ENCODE peak calls at places on chromosomes 7 and 10, in six cellular contexts. V is HepG2, W is Panc1, R is upper lobe of left lung, U is K562, P is HCT116. H is an unnamed sample.

GRCh38 chr10:70602665-70603438 is at the start of gene PRF1:
- ATAC-seq in V (peak), W (no peak), R (peak), U (peak), P (peak), H (peak)

GRCh38 chr7:20507157-20507556 is 108.3 kb upstream of the ABCB5 start:
- ATAC-seq in V (no peak), W (no peak), R (no peak), U (no peak), P (no peak), H (no peak)

GRCh38 chr7:17339139-17339538 is 40.7 kb downstream of the AHR start:
- ATAC-seq in V (no peak), W (no peak), R (no peak), U (no peak), P (no peak), H (peak)

GRCh38 chr7:158292948-158293347 is 294.7 kb downstream of the PTPRN2 start:
- ATAC-seq in V (no peak), W (no peak), R (no peak), U (no peak), P (no peak), H (no peak)

GRCh38 chr10:86693721-86694369 is 25.5 kb downstream of the LDB3 start:
- ATAC-seq in V (peak), W (peak), R (no peak), U (peak), P (peak), H (peak)

GRCh38 chr10:6513509-6513908 is 66.6 kb downstream of the PRKCQ start:
- ATAC-seq in V (no peak), W (no peak), R (no peak), U (no peak), P (no peak), H (no peak)

GRCh38 chr10:58712982-58713381 is 200.3 kb downstream of the BICC1 start:
- ATAC-seq in V (no peak), W (no peak), R (no peak), U (no peak), P (no peak), H (no peak)

GRCh38 chr10:122208616-122209430 is 62.3 kb upstream of the BTBD16 start:
- ATAC-seq in V (no peak), W (no peak), R (no peak), U (no peak), P (no peak), H (no peak)

GRCh38 chr10:122561212-122561611 is 658 bp downstream of the DMBT1 start:
- ATAC-seq in V (no peak), W (no peak), R (no peak), U (no peak), P (no peak), H (no peak)

GRCh38 chr10:22611425-22612111 is 102.8 kb downstream of the PIP4K2A start:
- ATAC-seq in V (no peak), W (no peak), R (no peak), U (no peak), P (no peak), H (no peak)

GRCh38 chr10:34985823-34986222 is 104.3 kb downstream of the CUL2 start:
- ATAC-seq in V (peak), W (peak), R (no peak), U (peak), P (peak), H (peak)

GRCh38 chr10:116721991-116722392 is 20.4 kb downstream of the HSPA12A start:
- ATAC-seq in V (peak), W (no peak), R (no peak), U (no peak), P (no peak), H (no peak)

GRCh38 chr10:693506-693905 is 4.0 kb upstream of the DIP2C start:
- ATAC-seq in V (no peak), W (no peak), R (no peak), U (no peak), P (no peak), H (no peak)

GRCh38 chr10:119070395-119071165 is 10.0 kb downstream of the EIF3A start:
- ATAC-seq in V (no peak), W (no peak), R (no peak), U (no peak), P (no peak), H (no peak)

GRCh38 chr7:92415225-92415624 is 32.1 kb upstream of the GATAD1 start:
- ATAC-seq in V (peak), W (no peak), R (peak), U (no peak), P (no peak), H (peak)

GRCh38 chr7:33743594-33743993 is 161.7 kb upstream of the BMPER start:
- ATAC-seq in V (no peak), W (no peak), R (peak), U (no peak), P (no peak), H (peak)

GRCh38 chr10:59825932-59826331 is 72.7 kb upstream of the MRLN start:
- ATAC-seq in V (no peak), W (no peak), R (no peak), U (no peak), P (no peak), H (no peak)

GRCh38 chr10:30928742-30929141 is 102.9 kb downstream of the ZNF438 start:
- ATAC-seq in V (no peak), W (no peak), R (no peak), U (no peak), P (no peak), H (no peak)

GRCh38 chr7:22109761-22110160 is 164.1 kb upstream of the CDCA7L start:
- ATAC-seq in V (peak), W (peak), R (peak), U (peak), P (peak), H (no peak)

GRCh38 chr7:127252736-127253288 is at the start of gene GRM8:
- ATAC-seq in V (peak), W (peak), R (no peak), U (peak), P (peak), H (peak)

GRCh38 chr7:139777304-139777890 is 401 bp downstream of the HIPK2 start:
- ATAC-seq in V (no peak), W (peak), R (no peak), U (peak), P (peak), H (peak)

DNA sequence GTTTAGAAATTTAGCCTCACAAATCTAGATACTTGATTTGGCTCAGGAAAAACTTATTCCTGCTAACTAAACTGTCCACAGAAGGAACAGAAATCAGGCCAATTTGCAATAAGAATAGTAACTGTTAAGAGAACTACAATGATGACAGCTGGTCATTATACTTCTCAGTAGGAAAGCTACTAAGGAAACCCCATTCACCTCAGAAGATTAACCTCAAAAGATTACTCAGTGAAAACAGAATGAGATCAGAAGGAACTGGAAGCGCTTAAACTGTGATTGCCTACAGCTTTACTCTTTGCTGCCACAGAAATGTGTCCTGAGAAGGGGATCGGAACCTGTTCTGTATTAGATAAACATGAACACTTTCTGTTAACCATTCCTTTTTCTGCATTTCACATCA is 24.3 kb upstream of the DNAJB12 start:
- ATAC-seq in V (no peak), W (no peak), R (no peak), U (no peak), P (no peak), H (no peak)
- H3K4me3 ChIP-seq in V (no peak), W (no peak), R (no peak), U (no peak), P (no peak), H (no peak)

GRCh38 chr7:25750738-25751529 is 401.1 kb upstream of the NFE2L3 start:
- ATAC-seq in V (no peak), W (no peak), R (no peak), U (no peak), P (no peak), H (peak)
- TF ChIP-seq POLR2AphosphoS5 in V (no peak), W (no peak), R (no peak), U (no peak), P (no peak), H (peak)

DNA sequence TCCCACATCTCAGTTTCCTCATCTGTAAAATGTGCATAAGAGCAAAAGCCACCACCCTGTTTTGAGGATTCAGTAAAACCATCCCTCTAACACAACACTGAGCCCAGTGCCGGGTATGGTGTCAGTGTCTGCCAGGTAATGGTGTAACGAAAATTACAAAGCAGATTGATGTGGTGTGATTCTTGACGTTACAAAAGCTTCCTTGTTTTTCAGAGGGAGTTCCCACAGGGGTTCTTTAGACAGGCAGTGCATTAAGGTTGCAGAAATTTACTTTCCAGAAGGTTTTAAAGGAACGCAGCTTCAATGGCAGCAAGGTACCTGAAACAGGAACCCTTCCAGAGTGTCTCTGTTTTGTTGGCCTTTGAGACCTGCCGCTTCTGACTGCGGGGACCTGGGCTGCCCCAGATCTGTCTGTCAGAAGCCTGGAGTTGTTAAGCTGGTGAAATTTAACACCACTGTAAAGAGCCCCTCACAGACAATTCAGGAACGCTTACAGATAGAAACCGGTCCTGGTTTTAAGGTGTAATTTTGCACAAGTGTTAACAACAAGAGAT is 168.3 kb downstream of the CUX1 start:
- ATAC-seq in V (no peak), W (no peak), R (no peak), U (no peak), P (no peak), H (no peak)
- H3K27ac ChIP-seq in V (no peak), W (no peak), R (no peak), U (no peak), P (no peak), H (no peak)

GRCh38 chr10:93753621-93754250 is 4.0 kb upstream of the LGI1 start:
- ATAC-seq in V (no peak), W (no peak), R (no peak), U (no peak), P (no peak), H (no peak)

GRCh38 chr10:93749218-93749799 is 8.4 kb upstream of the LGI1 start:
- ATAC-seq in V (no peak), W (no peak), R (no peak), U (no peak), P (no peak), H (no peak)

GRCh38 chr10:93751074-93751572 is 6.6 kb upstream of the LGI1 start:
- ATAC-seq in V (no peak), W (no peak), R (no peak), U (no peak), P (no peak), H (no peak)

GRCh38 chr10:93752761-93753160 is 5.0 kb upstream of the LGI1 start:
- ATAC-seq in V (no peak), W (no peak), R (no peak), U (no peak), P (peak), H (no peak)

DNA sequence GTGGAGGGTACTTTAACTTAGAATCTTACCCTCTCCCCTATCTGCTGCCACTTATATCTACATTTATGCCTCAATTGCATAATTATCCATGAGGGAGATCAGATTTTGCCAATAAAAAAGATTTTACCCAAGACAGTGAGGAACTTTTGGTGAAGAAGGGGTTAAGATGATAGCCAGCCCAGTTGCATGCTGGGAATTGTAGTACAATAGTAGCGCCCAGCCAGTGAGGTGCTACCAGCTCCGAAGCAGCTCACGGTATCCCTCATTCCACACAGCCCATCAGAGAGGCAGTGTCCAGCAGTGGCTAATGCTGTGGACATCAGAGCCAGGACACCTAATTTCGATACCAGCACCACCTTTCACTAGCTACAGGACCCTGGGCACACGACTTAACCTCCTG is 5.9 kb upstream of the LGI1 start:
- ATAC-seq in V (peak), W (peak), R (no peak), U (peak), P (peak), H (peak)
- H3K4me3 ChIP-seq in V (no peak), W (peak), R (peak), U (no peak), P (peak), H (peak)

DNA sequence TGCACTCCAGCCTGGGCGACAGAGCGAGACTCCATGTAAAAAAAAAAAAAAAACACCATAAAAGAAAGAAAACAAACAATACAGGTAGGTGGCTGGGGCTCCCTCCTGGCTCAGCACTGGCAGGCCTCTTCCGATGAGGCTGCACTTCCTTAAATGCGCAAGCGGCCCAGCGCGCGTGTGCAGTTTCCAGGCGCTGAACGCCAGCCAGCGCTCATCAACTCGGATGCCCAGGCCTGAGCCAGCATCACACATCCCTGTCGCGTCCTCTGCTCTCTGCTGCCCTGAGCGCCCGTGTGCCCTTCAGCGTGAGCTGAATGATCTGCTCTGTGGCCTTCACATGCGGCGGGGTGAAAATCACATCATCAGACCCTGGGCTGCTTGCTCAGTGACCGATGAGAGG is 31.8 kb downstream of the NUDT1 start:
- ATAC-seq in V (no peak), W (no peak), R (no peak), U (no peak), P (no peak), H (no peak)
- TF ChIP-seq POLR2AphosphoS5 in V (no peak), W (no peak), R (no peak), U (no peak), P (no peak), H (no peak)

GRCh38 chr7:12684186-12684585 is 3.2 kb upstream of the ARL4A start:
- ATAC-seq in V (no peak), W (no peak), R (no peak), U (no peak), P (no peak), H (no peak)

GRCh38 chr7:12686234-12686893 is 1.1 kb upstream of the ARL4A start:
- ATAC-seq in V (peak), W (peak), R (peak), U (peak), P (peak), H (peak)

GRCh38 chr7:12685550-12685949 is 1.9 kb upstream of the ARL4A start:
- ATAC-seq in V (no peak), W (peak), R (no peak), U (no peak), P (no peak), H (no peak)

GRCh38 chr7:12684733-12685132 is 2.7 kb upstream of the ARL4A start:
- ATAC-seq in V (no peak), W (no peak), R (no peak), U (no peak), P (no peak), H (no peak)

GRCh38 chr7:12683678-12684077 is 3.8 kb upstream of the ARL4A start:
- ATAC-seq in V (no peak), W (no peak), R (no peak), U (no peak), P (no peak), H (no peak)
- H3K27ac ChIP-seq in V (no peak), W (no peak), R (no peak), U (no peak), P (no peak), H (no peak)

H was measured in gastroesophageal sphincter.